ENCODE peak calls at places on chromosomes 16 and 17, in ten cellular contexts. One of them, this sample, is unnamed. For H3K4me1, the result is how much of the 10 kb centered on the place peaks cover.

GRCh38 chr17:9244066-9245052 is 223.0 kb downstream of the NTN1 start:
- DNase-seq in IMR-90: peak
- DNase-seq in Panc1: no peak
- DNase-seq in hepatocyte: no peak
- DNase-seq in thyroid gland: peak
- DNase-seq in naive thymus-derived CD4-positive, alpha-beta T cell: no peak
- DNase-seq in PC-3: no peak
- DNase-seq in OCI-LY7: no peak
- DNase-seq in thoracic aorta: no peak
- DNase-seq in cardiac muscle cell: peak
- DNase-seq in this sample: no peak

GRCh38 chr16:78738557-78738956 is 639.1 kb downstream of the WWOX start:
- DNase-seq in Panc1: no peak
- DNase-seq in hepatocyte: no peak
- DNase-seq in OCI-LY7: no peak
- DNase-seq in IMR-90: no peak
- DNase-seq in thyroid gland: no peak
- DNase-seq in cardiac muscle cell: no peak
- DNase-seq in thoracic aorta: no peak
- DNase-seq in PC-3: no peak
- DNase-seq in naive thymus-derived CD4-positive, alpha-beta T cell: no peak
- DNase-seq in this sample: no peak

GRCh38 chr17:44359001-44359400 is 4.7 kb downstream of the FAM171A2 start:
- DNase-seq in IMR-90: no peak
- DNase-seq in naive thymus-derived CD4-positive, alpha-beta T cell: no peak
- DNase-seq in thyroid gland: no peak
- DNase-seq in thoracic aorta: no peak
- DNase-seq in hepatocyte: no peak
- DNase-seq in PC-3: no peak
- DNase-seq in Panc1: no peak
- DNase-seq in cardiac muscle cell: no peak
- DNase-seq in OCI-LY7: peak
- DNase-seq in this sample: no peak

GRCh38 chr17:29167393-29168078 is 12.7 kb downstream of the MYO18A start:
- DNase-seq in IMR-90: no peak
- DNase-seq in PC-3: peak
- DNase-seq in cardiac muscle cell: no peak
- DNase-seq in thyroid gland: no peak
- DNase-seq in OCI-LY7: no peak
- DNase-seq in thoracic aorta: no peak
- DNase-seq in hepatocyte: no peak
- DNase-seq in Panc1: no peak
- DNase-seq in naive thymus-derived CD4-positive, alpha-beta T cell: no peak
- DNase-seq in this sample: no peak

GRCh38 chr17:76262732-76263344 is 2.3 kb upstream of the UBALD2 start:
- DNase-seq in IMR-90: no peak
- DNase-seq in thoracic aorta: no peak
- DNase-seq in naive thymus-derived CD4-positive, alpha-beta T cell: peak
- DNase-seq in PC-3: peak
- DNase-seq in cardiac muscle cell: no peak
- DNase-seq in thyroid gland: peak
- DNase-seq in Panc1: no peak
- DNase-seq in OCI-LY7: peak
- DNase-seq in hepatocyte: peak
- DNase-seq in this sample: no peak

GRCh38 chr17:27569257-27569722 is 61.7 kb upstream of the LGALS9 start:
- DNase-seq in thyroid gland: peak
- DNase-seq in hepatocyte: peak
- DNase-seq in cardiac muscle cell: peak
- DNase-seq in thoracic aorta: no peak
- DNase-seq in naive thymus-derived CD4-positive, alpha-beta T cell: no peak
- DNase-seq in OCI-LY7: peak
- DNase-seq in PC-3: peak
- DNase-seq in Panc1: no peak
- DNase-seq in IMR-90: peak
- DNase-seq in this sample: peak

GRCh38 chr17:75758131-75758905 is 6.7 kb downstream of the GALK1 start:
- DNase-seq in IMR-90: no peak
- DNase-seq in thoracic aorta: no peak
- DNase-seq in PC-3: peak
- DNase-seq in cardiac muscle cell: no peak
- DNase-seq in hepatocyte: no peak
- DNase-seq in thyroid gland: no peak
- DNase-seq in naive thymus-derived CD4-positive, alpha-beta T cell: no peak
- DNase-seq in OCI-LY7: no peak
- DNase-seq in Panc1: no peak
- DNase-seq in this sample: no peak

GRCh38 chr16:3029499-3030127 is 5.8 kb downstream of the THOC6 start:
- DNase-seq in Panc1: no peak
- DNase-seq in PC-3: no peak
- DNase-seq in naive thymus-derived CD4-positive, alpha-beta T cell: no peak
- DNase-seq in cardiac muscle cell: peak
- DNase-seq in hepatocyte: peak
- DNase-seq in IMR-90: peak
- DNase-seq in OCI-LY7: no peak
- DNase-seq in thyroid gland: no peak
- DNase-seq in thoracic aorta: no peak
- DNase-seq in this sample: no peak

GRCh38 chr17:43782903-43783462 is 2.7 kb downstream of the CFAP97D1 start:
- DNase-seq in IMR-90: no peak
- DNase-seq in thoracic aorta: no peak
- DNase-seq in Panc1: no peak
- DNase-seq in PC-3: no peak
- DNase-seq in OCI-LY7: no peak
- DNase-seq in thyroid gland: no peak
- DNase-seq in cardiac muscle cell: no peak
- DNase-seq in naive thymus-derived CD4-positive, alpha-beta T cell: no peak
- DNase-seq in hepatocyte: no peak
- DNase-seq in this sample: no peak

DNA sequence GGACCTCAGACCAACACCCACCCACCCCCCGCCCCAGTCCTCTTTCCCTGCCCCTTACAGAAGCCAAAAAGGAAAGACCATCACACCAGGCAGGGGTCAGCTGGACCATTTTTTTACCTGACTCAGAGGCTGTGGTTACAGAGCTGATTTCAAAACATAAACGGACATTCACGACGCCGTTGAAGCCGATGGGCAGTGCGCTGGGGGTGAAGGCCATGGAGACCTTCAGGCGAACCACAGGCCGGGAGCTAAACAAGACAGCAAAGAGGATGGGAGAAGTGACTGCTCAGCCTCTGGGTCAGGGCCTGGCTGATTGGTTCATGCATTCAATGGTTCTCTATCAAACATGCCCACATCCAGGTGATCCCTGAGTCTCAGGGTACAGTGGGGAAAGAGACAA is 24.1 kb downstream of the HASPIN start:
- DNase-seq in Panc1: no peak
- DNase-seq in PC-3: no peak
- DNase-seq in OCI-LY7: no peak
- DNase-seq in IMR-90: no peak
- DNase-seq in hepatocyte: no peak
- DNase-seq in thoracic aorta: no peak
- DNase-seq in cardiac muscle cell: no peak
- DNase-seq in thyroid gland: no peak
- DNase-seq in naive thymus-derived CD4-positive, alpha-beta T cell: no peak
- DNase-seq in this sample: no peak
- H3K4me3 ChIP-seq in Panc1: no peak
- H3K4me3 ChIP-seq in PC-3: no peak
- H3K4me3 ChIP-seq in OCI-LY7: no peak
- H3K4me3 ChIP-seq in IMR-90: no peak
- H3K4me3 ChIP-seq in hepatocyte: no peak
- H3K4me3 ChIP-seq in thoracic aorta: no peak
- H3K4me3 ChIP-seq in cardiac muscle cell: no peak
- H3K4me3 ChIP-seq in thyroid gland: no peak
- H3K4me3 ChIP-seq in naive thymus-derived CD4-positive, alpha-beta T cell: no peak
- H3K4me3 ChIP-seq in this sample: no peak

DNA sequence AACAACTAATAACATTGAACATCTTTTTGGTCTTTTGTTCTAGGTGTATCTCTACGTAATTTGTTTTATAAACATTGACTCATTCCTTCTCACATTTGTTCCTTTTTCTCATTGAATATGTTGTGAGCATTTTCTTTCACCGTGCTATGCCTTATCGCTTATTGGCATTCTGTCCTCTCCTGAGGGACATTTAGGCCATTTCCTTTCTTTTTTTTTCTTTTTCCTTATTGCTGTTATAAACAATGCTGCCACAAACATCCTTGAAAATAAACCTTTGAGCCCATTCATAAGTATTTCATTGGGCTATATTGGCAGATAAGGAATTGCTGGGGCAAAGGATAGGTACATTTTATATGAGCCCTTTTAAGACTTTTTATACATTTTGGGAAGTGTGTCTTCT is 32.4 kb downstream of the WSCD1 start:
- DNase-seq in Panc1: no peak
- DNase-seq in OCI-LY7: no peak
- DNase-seq in hepatocyte: no peak
- DNase-seq in PC-3: no peak
- DNase-seq in cardiac muscle cell: no peak
- DNase-seq in IMR-90: no peak
- DNase-seq in thoracic aorta: no peak
- DNase-seq in naive thymus-derived CD4-positive, alpha-beta T cell: no peak
- DNase-seq in thyroid gland: no peak
- DNase-seq in this sample: no peak
- H3K4me1 ChIP-seq in Panc1: under half
- H3K4me1 ChIP-seq in OCI-LY7: under half
- H3K4me1 ChIP-seq in hepatocyte: under half
- H3K4me1 ChIP-seq in PC-3: under half
- H3K4me1 ChIP-seq in cardiac muscle cell: under half
- H3K4me1 ChIP-seq in IMR-90: under half
- H3K4me1 ChIP-seq in thoracic aorta: under half
- H3K4me1 ChIP-seq in naive thymus-derived CD4-positive, alpha-beta T cell: under half
- H3K4me1 ChIP-seq in thyroid gland: under half
- H3K4me1 ChIP-seq in this sample: under half

DNA sequence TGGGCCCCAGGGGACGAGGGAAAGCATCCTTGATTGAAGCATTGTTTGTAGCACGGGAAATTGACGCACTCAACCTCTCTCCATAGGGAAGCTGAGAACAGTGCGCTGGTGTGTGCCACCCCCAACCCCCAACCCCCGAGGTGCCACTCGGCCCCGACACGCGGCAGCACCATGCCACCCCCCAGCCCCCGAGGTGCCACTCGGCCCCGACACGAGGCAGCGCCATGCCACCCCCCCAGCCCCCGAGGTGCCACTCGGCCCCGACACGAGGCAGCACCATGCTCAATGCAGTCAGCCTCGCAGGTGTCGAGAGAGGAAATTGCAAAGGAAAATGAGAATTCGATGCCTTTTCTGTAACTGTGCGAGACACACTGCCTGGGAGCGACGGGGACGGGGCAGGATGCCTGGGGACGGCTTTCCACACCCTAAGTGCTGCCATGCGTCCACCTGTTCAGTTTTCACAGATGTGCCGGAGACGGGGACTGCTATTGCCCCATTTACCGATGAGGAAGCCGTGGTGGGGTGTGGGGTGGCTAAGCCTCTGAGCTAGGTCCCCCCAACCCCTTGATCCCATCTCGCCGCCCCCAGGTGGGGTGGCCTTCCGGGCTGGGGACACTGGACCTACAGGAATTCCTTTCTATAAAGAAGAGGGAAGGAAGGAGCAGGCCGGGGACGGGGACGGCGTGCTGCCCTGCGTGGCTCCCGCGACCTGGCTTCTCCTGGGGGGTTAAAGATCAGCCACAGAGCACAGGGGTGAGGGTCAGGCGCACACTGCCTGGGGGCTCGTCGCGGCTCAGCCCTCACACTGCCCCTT is 9.8 kb downstream of the CBFA2T3 start:
- DNase-seq in cardiac muscle cell: no peak
- DNase-seq in OCI-LY7: peak
- DNase-seq in naive thymus-derived CD4-positive, alpha-beta T cell: no peak
- DNase-seq in IMR-90: no peak
- DNase-seq in Panc1: no peak
- DNase-seq in hepatocyte: no peak
- DNase-seq in thoracic aorta: no peak
- DNase-seq in PC-3: no peak
- DNase-seq in thyroid gland: no peak
- DNase-seq in this sample: no peak
- H3K27ac ChIP-seq in cardiac muscle cell: no peak
- H3K27ac ChIP-seq in OCI-LY7: peak
- H3K27ac ChIP-seq in naive thymus-derived CD4-positive, alpha-beta T cell: no peak
- H3K27ac ChIP-seq in IMR-90: no peak
- H3K27ac ChIP-seq in Panc1: no peak
- H3K27ac ChIP-seq in hepatocyte: no peak
- H3K27ac ChIP-seq in thoracic aorta: no peak
- H3K27ac ChIP-seq in PC-3: no peak
- H3K27ac ChIP-seq in thyroid gland: no peak
- H3K27ac ChIP-seq in this sample: no peak

GRCh38 chr17:63838586-63839184 is 3.8 kb downstream of the SMARCD2 start:
- DNase-seq in cardiac muscle cell: peak
- DNase-seq in hepatocyte: peak
- DNase-seq in PC-3: peak
- DNase-seq in naive thymus-derived CD4-positive, alpha-beta T cell: no peak
- DNase-seq in thoracic aorta: peak
- DNase-seq in IMR-90: peak
- DNase-seq in thyroid gland: peak
- DNase-seq in OCI-LY7: no peak
- DNase-seq in Panc1: no peak
- DNase-seq in this sample: no peak
- H3K4me3 ChIP-seq in cardiac muscle cell: no peak
- H3K4me3 ChIP-seq in hepatocyte: no peak
- H3K4me3 ChIP-seq in PC-3: peak
- H3K4me3 ChIP-seq in naive thymus-derived CD4-positive, alpha-beta T cell: peak
- H3K4me3 ChIP-seq in thoracic aorta: peak
- H3K4me3 ChIP-seq in IMR-90: no peak
- H3K4me3 ChIP-seq in thyroid gland: no peak
- H3K4me3 ChIP-seq in OCI-LY7: peak
- H3K4me3 ChIP-seq in Panc1: no peak
- H3K4me3 ChIP-seq in this sample: no peak

GRCh38 chr16:19393226-19394074 is 24.2 kb upstream of the TMC5 start:
- DNase-seq in cardiac muscle cell: peak
- DNase-seq in OCI-LY7: no peak
- DNase-seq in Panc1: no peak
- DNase-seq in IMR-90: peak
- DNase-seq in naive thymus-derived CD4-positive, alpha-beta T cell: no peak
- DNase-seq in thoracic aorta: no peak
- DNase-seq in thyroid gland: peak
- DNase-seq in hepatocyte: peak
- DNase-seq in PC-3: peak
- DNase-seq in this sample: no peak
- H3K4me1 ChIP-seq in cardiac muscle cell: under half
- H3K4me1 ChIP-seq in OCI-LY7: under half
- H3K4me1 ChIP-seq in Panc1: under half
- H3K4me1 ChIP-seq in IMR-90: under half
- H3K4me1 ChIP-seq in naive thymus-derived CD4-positive, alpha-beta T cell: under half
- H3K4me1 ChIP-seq in thoracic aorta: under half
- H3K4me1 ChIP-seq in thyroid gland: under half
- H3K4me1 ChIP-seq in hepatocyte: under half
- H3K4me1 ChIP-seq in PC-3: under half
- H3K4me1 ChIP-seq in this sample: under half

GRCh38 chr17:10626378-10626777 is 30.7 kb downstream of the MYH3 start:
- DNase-seq in hepatocyte: no peak
- DNase-seq in IMR-90: no peak
- DNase-seq in thoracic aorta: no peak
- DNase-seq in Panc1: no peak
- DNase-seq in cardiac muscle cell: no peak
- DNase-seq in OCI-LY7: no peak
- DNase-seq in PC-3: no peak
- DNase-seq in thyroid gland: no peak
- DNase-seq in naive thymus-derived CD4-positive, alpha-beta T cell: no peak
- DNase-seq in this sample: no peak
- H3K27ac ChIP-seq in hepatocyte: no peak
- H3K27ac ChIP-seq in IMR-90: no peak
- H3K27ac ChIP-seq in thoracic aorta: no peak
- H3K27ac ChIP-seq in Panc1: no peak
- H3K27ac ChIP-seq in cardiac muscle cell: no peak
- H3K27ac ChIP-seq in OCI-LY7: no peak
- H3K27ac ChIP-seq in PC-3: no peak
- H3K27ac ChIP-seq in thyroid gland: no peak
- H3K27ac ChIP-seq in naive thymus-derived CD4-positive, alpha-beta T cell: no peak
- H3K27ac ChIP-seq in this sample: no peak

This sample was measured in iPS DF 6.9.